ENCODE peak calls at places on chromosome 15, in nine cellular contexts. L, Q, H, B, K, P, I, R and U are unnamed samples. For H3K4me1, the result is how much of the 10 kb centered on the place peaks cover.

GRCh38 chr15:85910796-85911195 is 116.1 kb upstream of the KLHL25 start:
- DNase-seq in B (no peak), I (peak), K (no peak), L (no peak), Q (no peak), H (no peak), P (no peak), R (peak), U (no peak)

GRCh38 chr15:37056168-37056893 is 44.0 kb downstream of the MEIS2 start:
- DNase-seq in B (no peak), I (no peak), H (no peak), R (no peak), K (no peak), Q (peak), L (peak), P (no peak), U (no peak)

GRCh38 chr15:47586653-47587224 is 130.6 kb upstream of the SEMA6D start:
- DNase-seq in B (no peak), I (no peak), H (peak), R (no peak), L (peak), Q (peak), K (no peak), P (no peak), U (no peak)

GRCh38 chr15:64775551-64776401 is at the start of gene RBPMS2:
- DNase-seq in B (no peak), I (peak), L (peak), Q (peak), H (peak), K (peak), R (no peak), P (no peak), U (no peak)

GRCh38 chr15:84727429-84727828 is 11.5 kb upstream of the SEC11A start:
- DNase-seq in I (no peak), Q (no peak), H (no peak), B (no peak), L (no peak), P (no peak), R (no peak), K (no peak), U (no peak)

GRCh38 chr15:23504003-23504402 is 57.0 kb upstream of the GOLGA6L2 start:
- DNase-seq in K (no peak), R (no peak), L (no peak), P (no peak), H (no peak), Q (no peak), B (no peak), I (no peak), U (no peak)

GRCh38 chr15:68154923-68155559 is 50.1 kb downstream of the CALML4 start:
- DNase-seq in L (no peak), I (peak), P (peak), Q (no peak), K (peak), R (peak), B (no peak), H (peak), U (no peak)

GRCh38 chr15:38690737-38691332 is 126.2 kb upstream of the RASGRP1 start:
- DNase-seq in R (peak), I (peak), Q (peak), B (no peak), L (peak), H (peak), P (peak), K (peak), U (no peak)

GRCh38 chr15:59434481-59434880 is 3.5 kb upstream of the FAM81A start:
- DNase-seq in P (no peak), I (no peak), H (no peak), Q (no peak), L (no peak), B (no peak), R (no peak), K (no peak), U (no peak)

GRCh38 chr15:59570364-59570763 is 41.2 kb upstream of the GCNT3 start:
- DNase-seq in B (no peak), H (no peak), Q (no peak), R (no peak), L (no peak), P (no peak), K (peak), I (peak), U (no peak)

GRCh38 chr15:43966646-43967045 is 139.8 kb downstream of the WDR76 start:
- DNase-seq in L (no peak), R (no peak), I (no peak), P (no peak), H (no peak), Q (no peak), B (no peak), K (peak), U (no peak)

GRCh38 chr15:94061041-94061440 is 170.3 kb upstream of the MCTP2 start:
- DNase-seq in B (no peak), L (no peak), K (peak), P (no peak), R (no peak), I (no peak), Q (no peak), H (no peak), U (no peak)

GRCh38 chr15:33701304-33701696 is 267.0 kb upstream of the CHRM5 start:
- DNase-seq in R (no peak), B (no peak), K (peak), L (no peak), P (no peak), H (no peak), Q (no peak), I (peak), U (no peak)

GRCh38 chr15:32649336-32649735 is 7.8 kb downstream of the SCG5 start:
- DNase-seq in P (peak), L (no peak), R (no peak), Q (no peak), H (no peak), B (no peak), I (peak), K (peak), U (no peak)

GRCh38 chr15:98800437-98801233 is 152.3 kb downstream of the IGF1R start:
- DNase-seq in I (peak), Q (peak), R (peak), K (peak), B (no peak), P (peak), L (peak), H (peak), U (no peak)

GRCh38 chr15:68487087-68487843 is 55.3 kb upstream of the ITGA11 start:
- DNase-seq in L (no peak), R (no peak), H (no peak), I (peak), K (peak), B (peak), P (no peak), Q (no peak), U (no peak)

GRCh38 chr15:88835119-88835518 is 31.9 kb downstream of the ACAN start:
- DNase-seq in B (no peak), K (peak), L (no peak), P (no peak), H (no peak), I (no peak), R (no peak), Q (no peak), U (no peak)

GRCh38 chr15:80701676-80702311 is 6.7 kb downstream of the ABHD17C start:
- DNase-seq in H (no peak), Q (no peak), R (no peak), P (no peak), I (no peak), L (no peak), B (no peak), K (no peak), U (no peak)

GRCh38 chr15:41417418-41417811 is 520 bp downstream of the RTF1 start:
- DNase-seq in P (peak), I (peak), K (peak), Q (peak), R (no peak), H (peak), L (no peak), B (no peak), U (no peak)

GRCh38 chr15:91279481-91279880 is 179.4 kb downstream of the SV2B start:
- DNase-seq in B (no peak), Q (no peak), H (no peak), I (no peak), L (no peak), P (no peak), R (no peak), K (no peak), U (no peak)

GRCh38 chr15:41967506-41968206 is 4.7 kb downstream of the EHD4 start:
- DNase-seq in Q (no peak), B (no peak), R (peak), L (no peak), H (peak), P (peak), K (peak), I (no peak), U (no peak)

GRCh38 chr15:99016680-99017321 is 9.2 kb upstream of the PGPEP1L start:
- DNase-seq in K (peak), R (no peak), L (peak), Q (peak), B (no peak), H (peak), P (no peak), I (peak), U (no peak)

GRCh38 chr15:92637621-92638020 is 18.0 kb downstream of the FAM174B start:
- DNase-seq in H (peak), Q (no peak), R (peak), B (no peak), I (no peak), L (peak), P (peak), K (no peak), U (no peak)

GRCh38 chr15:48617619-48618018 is 27.9 kb downstream of the FBN1 start:
- DNase-seq in R (peak), L (no peak), K (peak), P (no peak), Q (no peak), H (peak), B (no peak), I (no peak), U (no peak)

GRCh38 chr15:48609486-48609885 is 36.0 kb downstream of the FBN1 start:
- DNase-seq in K (no peak), L (no peak), R (no peak), B (no peak), H (no peak), Q (no peak), I (no peak), P (no peak), U (no peak)

GRCh38 chr15:48616216-48616615 is 29.3 kb downstream of the FBN1 start:
- DNase-seq in P (no peak), Q (no peak), I (no peak), H (no peak), K (no peak), B (no peak), R (no peak), L (no peak), U (no peak)

GRCh38 chr15:48619446-48619845 is 26.1 kb downstream of the FBN1 start:
- DNase-seq in R (no peak), B (no peak), L (no peak), K (no peak), I (no peak), P (no peak), Q (no peak), H (no peak), U (no peak)

DNA sequence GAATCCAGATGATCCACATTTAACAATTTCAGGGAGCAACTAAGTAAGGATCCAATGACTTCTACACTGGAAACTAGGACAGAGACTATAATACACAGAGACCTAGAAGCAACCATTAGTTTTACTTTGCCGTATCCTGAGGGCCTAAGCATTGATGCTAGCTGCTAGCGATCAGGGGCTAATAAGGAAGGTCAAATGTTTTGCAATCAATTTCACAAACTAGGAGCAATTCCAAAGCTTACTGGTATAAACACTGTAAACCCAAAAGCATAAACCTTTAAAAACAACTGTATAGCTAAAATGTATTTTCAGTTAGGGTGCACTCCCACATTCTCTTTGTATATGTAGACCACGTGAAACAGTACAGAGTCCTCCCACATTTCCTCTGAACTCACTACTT is 31.5 kb downstream of the FBN1 start:
- DNase-seq in H (no peak), B (no peak), Q (no peak), P (no peak), K (no peak), R (no peak), I (no peak), L (no peak), U (no peak)
- H3K4me3 ChIP-seq in H (no peak), B (no peak), Q (no peak), P (no peak), K (no peak), R (no peak), I (no peak), L (no peak), U (no peak)

DNA sequence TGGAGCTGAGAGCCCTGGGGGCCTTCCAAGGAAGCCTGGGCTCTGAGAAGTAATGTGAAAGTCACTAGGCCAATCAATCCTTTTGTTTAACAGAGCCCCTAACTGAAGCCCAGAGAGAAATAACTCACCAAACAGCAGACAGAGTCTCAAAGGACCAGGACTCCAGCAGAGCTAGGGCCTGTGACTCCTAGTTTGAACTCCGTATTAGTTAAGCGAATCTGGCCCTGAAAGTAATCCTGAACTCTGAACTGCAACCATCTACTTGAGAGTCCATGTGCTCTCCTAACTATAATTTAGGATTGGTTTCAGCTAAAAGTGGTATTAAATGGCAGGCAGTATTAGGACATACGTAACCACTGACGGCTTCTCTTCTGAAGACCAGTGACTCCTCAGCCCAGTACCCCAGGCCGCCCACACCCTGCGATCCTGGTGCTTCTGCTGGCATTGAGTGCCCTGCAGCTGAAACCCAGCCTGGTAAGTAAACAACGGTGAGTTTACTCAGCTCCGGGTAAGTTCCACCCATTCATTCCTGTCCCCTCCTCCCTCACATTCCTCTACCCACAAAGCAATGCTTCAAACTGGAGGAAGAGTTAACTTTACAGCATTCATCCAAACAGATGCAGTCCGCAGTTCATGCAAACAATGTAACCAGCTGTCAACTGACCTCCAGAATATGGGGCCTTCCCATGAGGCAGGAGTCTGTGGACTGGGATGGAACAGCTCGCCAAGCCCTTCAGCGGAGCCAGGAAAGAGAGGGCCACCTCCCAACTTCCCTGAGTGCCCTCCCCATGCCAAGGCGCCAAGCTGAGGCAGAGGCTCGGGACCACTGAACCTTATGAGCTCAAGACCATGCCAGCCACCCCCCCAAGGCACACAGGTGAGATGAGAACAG is 7.3 kb downstream of the MYO5C start:
- DNase-seq in B (no peak), R (no peak), K (no peak), L (no peak), H (peak), I (peak), P (peak), Q (no peak), U (no peak)
- H3K4me1 ChIP-seq in B (under half), R (under half), K (under half), L (under half), H (under half), I (half or more), P (under half), Q (under half), U (half or more)

DNA sequence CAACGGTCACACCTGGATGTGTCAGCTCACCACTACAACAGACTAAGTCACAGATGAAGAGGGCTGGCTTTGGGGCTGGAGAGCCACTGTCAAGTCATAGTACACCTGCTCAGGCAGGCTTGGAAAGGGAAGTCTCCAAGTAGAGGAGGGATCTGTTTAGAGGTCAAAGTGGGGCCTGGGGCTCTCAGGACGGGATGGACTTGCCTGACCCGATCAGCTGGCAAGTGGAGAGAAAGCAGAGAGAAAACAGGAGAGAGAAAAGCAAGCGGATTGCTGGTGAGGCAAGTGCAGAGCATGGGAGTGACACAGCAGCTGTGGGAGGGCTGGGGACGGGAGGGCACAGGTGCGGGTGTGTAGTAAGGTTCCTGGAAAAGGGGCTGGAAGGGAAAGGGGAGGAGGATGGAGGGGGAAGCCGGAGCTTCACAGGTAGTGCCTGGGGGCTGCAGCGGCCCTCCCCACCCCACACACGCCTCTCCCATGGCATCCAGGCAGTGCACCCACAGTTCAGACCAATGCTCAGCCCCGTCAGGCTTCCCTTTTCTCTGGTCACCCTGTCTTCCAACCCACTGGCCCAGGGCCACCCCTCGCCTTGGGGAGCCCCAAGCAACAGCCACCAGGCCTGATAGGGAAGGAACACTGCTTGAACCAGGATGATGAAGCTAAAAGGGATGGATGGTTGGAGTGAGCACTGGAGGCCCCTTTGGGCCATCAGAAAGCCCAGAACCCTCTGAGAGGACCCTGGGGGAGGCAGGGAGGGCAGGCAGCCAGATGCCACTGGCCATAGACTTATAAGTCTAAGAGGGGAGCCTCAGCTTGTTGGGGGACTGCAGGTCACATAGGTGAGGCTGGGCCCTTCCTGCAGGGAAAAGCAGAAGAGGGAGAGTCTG is 8.5 kb downstream of the RPS17 start:
- DNase-seq in L (no peak), Q (no peak), B (no peak), R (no peak), H (no peak), K (peak), P (no peak), I (no peak), U (no peak)
- H3K27ac ChIP-seq in L (no peak), Q (no peak), B (no peak), R (no peak), H (no peak), K (no peak), P (peak), I (no peak), U (no peak)

DNA sequence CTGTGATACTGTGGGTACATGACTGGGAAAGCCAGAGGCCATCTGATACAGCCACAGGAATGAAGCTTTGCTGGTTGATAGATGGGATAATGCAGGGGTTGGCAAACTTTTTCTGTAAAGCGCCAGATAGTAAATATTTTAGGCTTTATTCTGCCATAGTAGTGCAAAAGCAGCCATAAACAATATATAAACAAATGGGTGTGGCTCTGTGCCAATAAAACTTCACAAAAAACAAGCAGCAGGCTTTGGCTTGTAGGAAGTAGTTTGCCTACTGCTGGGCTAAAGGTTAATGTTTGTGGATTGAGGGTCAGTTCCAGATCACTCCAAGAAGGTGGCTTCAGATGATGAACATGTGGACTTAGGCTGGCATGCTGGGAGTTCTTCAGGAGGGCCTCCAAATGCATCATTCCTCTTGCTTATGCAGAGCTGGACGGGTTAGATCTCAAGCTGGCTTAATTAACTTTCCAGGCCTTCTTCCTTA is 305.7 kb downstream of the RPLP1 start:
- DNase-seq in L (no peak), I (no peak), P (no peak), R (no peak), B (no peak), H (no peak), K (peak), Q (no peak), U (no peak)
- H3K4me3 ChIP-seq in L (no peak), I (no peak), P (no peak), R (no peak), B (no peak), H (no peak), K (no peak), Q (no peak), U (no peak)

GRCh38 chr15:49718234-49718633 is 97.4 kb downstream of the DTWD1 start:
- DNase-seq in B (no peak), Q (no peak), L (no peak), H (no peak), R (no peak), I (no peak), K (peak), P (no peak), U (no peak)
- H3K4me1 ChIP-seq in B (under half), Q (under half), L (under half), H (under half), R (under half), I (under half), K (under half), P (under half), U (under half)

GRCh38 chr15:95439812-95440380 is 890.6 kb upstream of the NR2F2 start:
- DNase-seq in B (no peak), K (no peak), L (no peak), Q (no peak), R (no peak), H (no peak), I (no peak), P (no peak), U (no peak)
- H3K27ac ChIP-seq in B (peak), K (no peak), L (peak), Q (peak), R (no peak), H (no peak), I (no peak), P (no peak), U (peak)

DNA sequence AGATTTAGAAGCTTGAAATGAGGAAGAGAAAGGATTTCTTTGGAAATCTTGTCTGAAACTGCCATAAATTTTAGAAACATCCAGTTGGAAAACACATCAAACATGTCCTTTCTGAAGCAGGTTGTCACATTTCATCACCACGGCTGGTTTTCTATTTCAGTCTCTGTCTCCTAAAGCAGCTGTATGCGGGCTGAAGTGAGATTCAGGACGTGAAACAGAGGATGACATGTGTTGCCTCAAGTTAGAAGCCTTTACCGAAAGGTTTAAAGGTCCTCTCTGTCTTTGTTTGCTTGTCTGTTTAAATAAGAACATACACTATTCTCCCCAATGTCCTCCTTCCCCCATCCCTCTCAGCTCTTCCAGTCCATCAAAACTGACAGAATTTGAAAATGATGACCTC is 141.9 kb downstream of the SQOR start:
- DNase-seq in P (no peak), R (no peak), K (no peak), I (no peak), Q (no peak), H (no peak), B (no peak), L (no peak), U (no peak)
- H3K4me3 ChIP-seq in P (no peak), R (no peak), K (no peak), I (no peak), Q (no peak), H (no peak), B (no peak), L (no peak), U (no peak)

DNA sequence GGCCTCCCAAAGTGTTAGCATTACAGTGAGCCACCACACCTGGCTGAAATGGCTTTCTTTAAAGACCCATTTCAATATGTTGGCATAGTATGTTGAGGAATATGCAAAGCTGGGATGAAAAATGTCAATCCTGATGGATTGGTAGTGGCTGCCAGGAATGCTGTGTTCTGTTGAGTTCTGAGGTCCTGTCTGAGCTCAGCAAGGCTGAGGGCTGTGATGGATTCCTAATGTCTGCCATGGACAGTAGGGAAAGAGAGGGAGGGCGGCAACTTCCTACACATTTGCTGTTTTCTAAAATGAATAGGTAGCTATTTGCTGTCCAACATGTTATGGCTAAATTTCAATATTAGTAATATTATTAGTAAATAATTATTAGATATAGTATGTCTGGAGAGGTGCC is 8.2 kb downstream of the RAB8B start:
- DNase-seq in I (no peak), K (no peak), R (no peak), L (no peak), B (no peak), H (no peak), P (no peak), Q (no peak), U (no peak)
- H3K4me1 ChIP-seq in I (under half), K (under half), R (half or more), L (under half), B (under half), H (under half), P (under half), Q (under half), U (under half)